ENCODE peak calls at places on chromosomes 3 and 15, in ten cellular contexts. A is CD8-positive, alpha-beta T cell; Y is HuH-7; Q is GF-D8; E is A549; Z is mesenteric fat pad; O is ovary; X is NCI-H2171; H is pons; C is GM04504. R is an unnamed sample.

GRCh38 chr15:101027920-101028319 is 108.8 kb downstream of the LRRK1 start:
- DNase-seq in A (no peak), Y (no peak), Q (no peak), E (no peak), Z (no peak), O (no peak), X (no peak), H (no peak), C (no peak), R (peak; percentile 44)

GRCh38 chr15:73926191-73927002 is at the start of gene LOXL1:
- DNase-seq in A (no peak), Y (peak; percentile 81), Q (no peak), E (no peak), Z (peak; percentile 92), O (peak; percentile 74), X (peak; percentile 61), H (peak; percentile 20), C (peak; percentile 83), R (peak; percentile 94)

GRCh38 chr3:186109897-186110803 is 1.3 kb upstream of the ETV5 start:
- DNase-seq in A (no peak), Y (peak; percentile 33), Q (no peak), E (no peak), Z (no peak), O (no peak), X (no peak), H (no peak), C (no peak), R (peak; percentile 66)

GRCh38 chr3:101542952-101543351 is 18.7 kb upstream of the TRMT10C start:
- DNase-seq in A (no peak), Y (no peak), Q (no peak), E (no peak), Z (no peak), O (no peak), X (no peak), H (no peak), C (no peak), R (no peak)

GRCh38 chr3:5026046-5026362 is 46.8 kb downstream of the BHLHE40 start:
- DNase-seq in A (no peak), Y (no peak), Q (no peak), E (no peak), Z (no peak), O (no peak), X (no peak), H (no peak), C (no peak), R (no peak)

GRCh38 chr3:130759692-130760338 is 13.2 kb upstream of the PIK3R4 start:
- DNase-seq in A (no peak), Y (peak; percentile 36), Q (peak; percentile 57), E (peak; percentile 52), Z (no peak), O (peak; percentile 14), X (peak; percentile 64), H (peak; percentile 78), C (no peak), R (no peak)

GRCh38 chr3:186261638-186262037 is 100.4 kb downstream of the DGKG start:
- DNase-seq in A (no peak), Y (peak; percentile 43), Q (no peak), E (no peak), Z (no peak), O (no peak), X (no peak), H (no peak), C (no peak), R (no peak)

GRCh38 chr3:61927332-61927731 is 366.0 kb downstream of the PTPRG start:
- DNase-seq in A (no peak), Y (no peak), Q (no peak), E (no peak), Z (no peak), O (peak; percentile 79), X (no peak), H (peak; percentile 56), C (peak; percentile 87), R (no peak)

GRCh38 chr15:78951841-78952238 is 7.0 kb upstream of the CTSH start:
- DNase-seq in A (no peak), Y (peak; percentile 59), Q (no peak), E (peak; percentile 58), Z (no peak), O (no peak), X (no peak), H (no peak), C (no peak), R (peak; percentile 72)

GRCh38 chr3:149967067-149967685 is 3.5 kb downstream of the PFN2 start:
- DNase-seq in A (no peak), Y (no peak), Q (no peak), E (peak; percentile 55), Z (no peak), O (no peak), X (peak; percentile 3), H (peak; percentile 80), C (no peak), R (no peak)